ENCODE peak calls at places on chromosomes 6 and 20, in five cellular contexts. D is adrenal gland, E is B cell, I is foreskin fibroblast, X is nephron progenitor cell. C is an unnamed sample.

GRCh38 chr6:82072771-82073170 is 174.8 kb downstream of the IBTK start:
- DNase-seq in D (no peak), E (no peak), I (peak), X (no peak), C (no peak)

GRCh38 chr6:151160869-151161268 is 78.9 kb upstream of the AKAP12 start:
- DNase-seq in D (no peak), E (no peak), I (no peak), X (peak), C (no peak)

GRCh38 chr20:346640-347316 is at the start of gene NRSN2:
- DNase-seq in D (peak), E (no peak), I (peak), X (peak), C (peak)

GRCh38 chr20:44280387-44280786 is 30.6 kb downstream of the FITM2 start:
- DNase-seq in D (no peak), E (peak), I (no peak), X (no peak), C (no peak)

GRCh38 chr6:154247119-154247814 is 109.3 kb downstream of the IPCEF1 start:
- DNase-seq in D (no peak), E (no peak), I (no peak), X (no peak), C (no peak)

GRCh38 chr6:119083007-119083406 is 4.5 kb upstream of the FAM184A start:
- DNase-seq in D (no peak), E (no peak), I (no peak), X (no peak), C (no peak)

GRCh38 chr20:63317061-63317460 is 24.1 kb downstream of the COL20A1 start:
- DNase-seq in D (no peak), E (no peak), I (no peak), X (no peak), C (no peak)

GRCh38 chr20:40979247-40979646 is 49.4 kb upstream of the TOP1 start:
- DNase-seq in D (no peak), E (no peak), I (no peak), X (no peak), C (no peak)

GRCh38 chr20:44723391-44723790 is 8.2 kb downstream of the CCN5 start:
- DNase-seq in D (no peak), E (no peak), I (no peak), X (no peak), C (no peak)

GRCh38 chr6:25456249-25456648 is 177.1 kb downstream of the CARMIL1 start:
- DNase-seq in D (no peak), E (no peak), I (no peak), X (no peak), C (no peak)

GRCh38 chr6:116328528-116328903 is 42.2 kb upstream of the DSE start:
- DNase-seq in D (no peak), E (no peak), I (no peak), X (no peak), C (no peak)

GRCh38 chr6:158061361-158061708 is 79.7 kb downstream of the SYNJ2 start:
- DNase-seq in D (no peak), E (no peak), I (no peak), X (no peak), C (no peak)

GRCh38 chr6:106155219-106155830 is 69.2 kb downstream of the PRDM1 start:
- DNase-seq in D (no peak), E (no peak), I (peak), X (no peak), C (no peak)

GRCh38 chr6:45187841-45188240 is 140.3 kb upstream of the RUNX2 start:
- DNase-seq in D (no peak), E (no peak), I (peak), X (no peak), C (no peak)

GRCh38 chr6:71239694-71240093 is 48.9 kb upstream of the OGFRL1 start:
- DNase-seq in D (no peak), E (no peak), I (no peak), X (no peak), C (no peak)

GRCh38 chr6:53730767-53731166 is 64.0 kb upstream of the LRRC1 start:
- DNase-seq in D (no peak), E (no peak), I (no peak), X (no peak), C (no peak)

GRCh38 chr6:35206346-35206745 is 7.4 kb upstream of the SCUBE3 start:
- DNase-seq in D (no peak), E (no peak), I (no peak), X (no peak), C (no peak)

GRCh38 chr20:1761116-1761515 is 103.5 kb upstream of the SIRPG start:
- DNase-seq in D (peak), E (no peak), I (peak), X (no peak), C (no peak)

GRCh38 chr20:57389695-57390603 is 1.2 kb upstream of the RBM38 start:
- DNase-seq in D (peak), E (peak), I (no peak), X (peak), C (no peak)

DNA sequence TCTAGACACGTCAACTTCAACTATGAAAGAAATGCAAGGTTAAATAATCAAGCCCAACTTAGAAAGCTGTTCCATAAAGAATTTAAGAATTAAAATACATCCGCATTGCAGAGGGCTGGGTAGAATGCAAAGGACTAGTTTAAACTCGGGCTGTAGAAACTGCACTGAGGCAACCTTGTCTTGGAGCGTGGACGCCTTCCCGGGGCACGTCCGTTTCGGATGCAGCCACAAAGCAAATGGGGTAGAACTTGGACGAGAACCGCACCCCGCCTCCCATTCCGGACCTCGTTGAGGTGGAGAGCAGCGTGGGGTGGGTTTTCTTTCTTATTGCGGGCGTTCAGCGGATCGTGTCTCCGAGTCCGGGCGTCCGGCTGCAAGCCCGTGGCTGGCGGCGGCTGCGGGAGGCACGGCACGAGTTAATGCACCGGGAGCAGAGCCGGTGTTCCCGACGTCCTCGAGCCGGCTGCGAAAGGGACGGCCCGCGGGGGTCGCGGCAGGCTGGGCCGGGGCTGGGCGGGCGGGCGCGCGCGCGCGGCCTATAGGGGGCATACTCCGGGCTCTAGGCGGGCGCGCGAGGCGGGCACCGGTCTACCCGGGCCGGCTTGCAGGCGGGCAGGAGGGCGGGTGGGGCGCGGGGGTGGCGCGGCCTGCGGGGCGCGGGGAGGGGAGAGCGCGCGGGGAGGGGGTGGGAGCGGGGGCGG is 2.0 kb downstream of the JARID2 start:
- DNase-seq in D (peak), E (peak), I (no peak), X (peak), C (peak)
- TF ChIP-seq CTCF in D (no peak), E (peak), I (no peak), X (no peak), C (peak)

DNA sequence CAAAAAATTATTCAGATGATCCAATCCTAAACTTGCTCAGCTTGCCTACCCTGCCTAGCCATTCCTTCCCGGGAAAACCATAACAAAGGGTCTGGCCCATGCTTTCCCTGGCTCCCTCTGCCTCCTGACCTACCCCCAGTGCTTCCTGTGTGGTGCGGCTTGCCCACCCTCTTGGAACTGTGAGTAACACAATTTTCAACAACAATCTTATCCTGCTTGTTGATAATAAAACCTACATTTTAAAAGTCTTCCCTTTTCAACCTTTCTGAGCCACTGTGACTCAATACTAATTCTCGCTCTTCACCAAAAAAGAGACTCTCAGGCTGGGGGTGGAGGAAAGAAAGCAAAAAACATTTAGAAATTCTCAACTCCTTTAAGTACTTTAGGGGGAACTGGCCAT is 18.0 kb downstream of the EXOC2 start:
- DNase-seq in D (no peak), E (no peak), I (no peak), X (no peak), C (no peak)
- TF ChIP-seq CTCF in D (no peak), E (no peak), I (no peak), X (no peak), C (no peak)

GRCh38 chr20:59032023-59032712 is at the start of gene ATP5F1E:
- DNase-seq in D (peak), E (peak), I (peak), X (peak), C (peak)

GRCh38 chr20:59031326-59032022 is 661 bp downstream of the ATP5F1E start:
- DNase-seq in D (no peak), E (no peak), I (no peak), X (no peak), C (no peak)

GRCh38 chr20:59033616-59034165 is 1.6 kb upstream of the ATP5F1E start:
- DNase-seq in D (no peak), E (no peak), I (no peak), X (no peak), C (no peak)

GRCh38 chr20:59033093-59033492 is 958 bp upstream of the ATP5F1E start:
- DNase-seq in D (no peak), E (no peak), I (no peak), X (no peak), C (no peak)

GRCh38 chr20:59032713-59033059 is 551 bp upstream of the ATP5F1E start:
- DNase-seq in D (no peak), E (no peak), I (peak), X (no peak), C (no peak)
- TF ChIP-seq CTCF in D (no peak), E (no peak), I (no peak), X (no peak), C (peak)

GRCh38 chr6:170174124-170174770 is 116.6 kb downstream of the DLL1 start:
- DNase-seq in D (peak), E (no peak), I (no peak), X (no peak), C (no peak)
- TF ChIP-seq CTCF in D (no peak), E (no peak), I (no peak), X (no peak), C (no peak)

GRCh38 chr6:17505062-17505476 is 95.0 kb upstream of the FAM8A1 start:
- DNase-seq in D (no peak), E (no peak), I (no peak), X (no peak), C (no peak)
- TF ChIP-seq CTCF in D (no peak), E (peak), I (peak), X (peak), C (peak)

DNA sequence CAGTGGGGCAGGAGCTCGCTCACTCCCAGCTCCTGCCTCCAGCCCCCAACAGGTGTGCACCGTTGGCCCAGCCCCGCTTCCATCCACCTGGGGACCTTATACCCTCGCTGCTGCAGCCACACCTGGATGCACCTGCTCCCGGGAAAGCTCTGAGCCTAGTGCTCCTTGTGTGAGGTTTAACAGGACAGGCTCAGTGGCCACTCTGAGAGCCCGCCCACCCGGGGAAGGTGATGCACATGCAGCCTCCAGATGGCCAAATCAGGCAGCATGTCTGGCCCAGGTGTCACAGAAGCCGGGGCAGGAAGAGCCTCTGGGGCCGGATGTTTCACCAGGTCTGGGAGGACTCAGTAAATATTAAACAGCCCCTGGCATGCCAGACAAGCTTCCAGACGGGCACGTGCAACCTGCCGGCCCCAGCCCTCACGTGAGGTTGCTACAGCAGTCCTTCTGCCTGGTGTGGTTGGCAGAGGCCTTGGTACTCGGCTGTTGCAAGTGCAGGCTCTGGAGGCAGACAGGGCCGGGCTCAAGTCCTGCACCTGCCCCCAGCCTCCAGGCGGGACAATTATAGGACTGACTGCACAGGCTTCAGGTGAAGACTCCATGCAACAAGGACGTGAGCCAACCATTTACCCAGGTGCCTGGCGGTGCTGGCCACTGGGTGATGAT is 66.9 kb downstream of the RIPOR3 start:
- DNase-seq in D (no peak), E (no peak), I (no peak), X (no peak), C (no peak)
- TF ChIP-seq CTCF in D (no peak), E (no peak), I (no peak), X (no peak), C (no peak)

GRCh38 chr6:144854654-144855053 is 569.5 kb downstream of the UTRN start:
- DNase-seq in D (no peak), E (no peak), I (no peak), X (no peak), C (no peak)

GRCh38 chr6:144857086-144857485 is 572.0 kb downstream of the UTRN start:
- DNase-seq in D (no peak), E (no peak), I (no peak), X (no peak), C (no peak)

GRCh38 chr6:144855812-144856531 is 570.8 kb downstream of the UTRN start:
- DNase-seq in D (no peak), E (no peak), I (no peak), X (no peak), C (no peak)

GRCh38 chr6:144853603-144854002 is 568.5 kb downstream of the UTRN start:
- DNase-seq in D (no peak), E (no peak), I (no peak), X (no peak), C (no peak)

DNA sequence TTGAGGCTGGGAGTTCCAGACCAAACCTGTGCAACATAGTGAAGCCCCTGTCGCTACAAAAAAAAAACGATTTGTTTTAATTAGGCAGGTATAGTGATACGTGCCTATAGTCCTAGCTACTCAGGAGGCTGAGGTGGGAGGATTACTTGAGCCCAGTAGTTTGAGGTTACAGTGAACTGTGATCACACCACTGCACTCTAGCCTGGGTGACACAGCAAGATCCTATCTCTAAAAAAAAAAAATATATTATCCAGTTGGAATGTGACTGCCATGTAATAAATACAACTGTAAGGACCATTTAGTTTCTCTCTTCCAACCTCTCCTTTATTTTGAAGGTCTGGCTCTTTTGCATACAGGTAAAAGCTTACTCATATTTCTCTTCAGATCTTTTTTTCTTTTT is 571.5 kb downstream of the UTRN start:
- DNase-seq in D (no peak), E (no peak), I (no peak), X (no peak), C (no peak)
- TF ChIP-seq CTCF in D (no peak), E (no peak), I (no peak), X (no peak), C (no peak)

GRCh38 chr6:8904754-8905153 is 469.4 kb upstream of the SLC35B3 start:
- DNase-seq in D (no peak), E (no peak), I (no peak), X (no peak), C (no peak)
- TF ChIP-seq CTCF in D (no peak), E (no peak), I (no peak), X (peak), C (peak)

GRCh38 chr20:45867129-45867810 is 9.9 kb downstream of the ZSWIM3 start:
- DNase-seq in D (no peak), E (no peak), I (no peak), X (no peak), C (no peak)

GRCh38 chr20:45860573-45861011 is 3.2 kb downstream of the ZSWIM3 start:
- DNase-seq in D (no peak), E (no peak), I (no peak), X (no peak), C (no peak)

GRCh38 chr20:45861157-45862075 is 4.0 kb downstream of the ZSWIM3 start:
- DNase-seq in D (no peak), E (no peak), I (no peak), X (no peak), C (no peak)

GRCh38 chr20:45866454-45866853 is 9.0 kb downstream of the ZSWIM3 start:
- DNase-seq in D (no peak), E (no peak), I (no peak), X (no peak), C (no peak)

DNA sequence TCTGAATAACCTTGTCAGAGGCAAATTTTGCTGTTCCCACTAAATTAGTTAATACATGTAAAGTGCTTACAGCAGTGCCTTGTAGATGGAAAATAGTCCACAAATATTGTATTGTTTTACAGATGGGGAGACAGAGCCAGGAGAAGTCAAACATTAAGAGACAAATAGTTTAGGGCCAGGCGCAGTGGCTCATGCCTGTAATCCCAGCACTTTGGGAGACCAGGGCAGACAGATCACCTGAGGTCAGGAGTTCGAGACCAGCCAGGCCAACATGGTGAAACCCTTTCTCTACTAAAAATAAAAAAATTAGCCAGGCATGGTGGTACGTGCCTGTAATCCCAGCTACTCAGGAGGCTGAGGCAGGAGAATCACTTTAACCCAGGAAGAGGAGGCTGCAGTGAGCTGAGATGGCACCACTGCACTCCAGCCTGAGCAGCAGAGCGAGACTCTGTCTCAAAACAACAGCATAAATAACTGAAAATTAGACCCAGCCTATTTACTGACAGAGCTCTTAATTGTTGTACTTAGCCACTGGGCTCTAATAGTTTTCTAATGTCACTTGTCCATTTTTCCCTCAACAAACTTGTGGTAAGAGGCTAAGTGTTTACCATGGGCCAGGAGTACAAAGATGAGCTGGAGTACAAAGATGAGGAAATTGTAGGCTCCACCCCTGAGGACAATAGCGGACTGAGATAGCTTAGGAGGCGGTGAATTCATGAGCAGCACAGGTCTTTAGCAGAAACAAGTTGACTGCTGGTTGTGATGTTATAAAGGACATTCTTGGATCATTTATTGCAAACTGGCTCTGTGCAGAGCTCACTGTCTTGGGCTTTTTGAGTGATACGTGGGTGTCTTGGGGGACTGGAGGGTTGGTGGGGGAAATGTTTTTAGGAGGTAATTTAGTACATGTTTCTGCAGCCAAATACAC is 6.4 kb downstream of the ZSWIM3 start:
- DNase-seq in D (no peak), E (no peak), I (no peak), X (no peak), C (no peak)
- TF ChIP-seq CTCF in D (no peak), E (no peak), I (no peak), X (no peak), C (no peak)

C was measured in neural crest cell.